ENCODE peak calls at places on chromosomes 6 and 20, in five cellular contexts. A is H9; R is left lung; C is body of pancreas; B is CD8-positive, alpha-beta T cell. J is an unnamed sample.

GRCh38 chr20:45783656-45784294 is 7.9 kb downstream of the WFDC3 start:
- DNase-seq in A (no peak), B (no peak), C (peak; percentile 73), R (no peak), J (no peak)

GRCh38 chr6:148535976-148536375 is 193.3 kb downstream of the SASH1 start:
- DNase-seq in C (no peak), B (no peak), A (no peak), R (no peak), J (no peak)

GRCh38 chr6:144064402-144064830 is 31.0 kb downstream of the SF3B5 start:
- DNase-seq in A (peak; percentile 45), B (peak; percentile 37), C (peak; percentile 28), R (peak; percentile 58), J (peak; percentile 28)

GRCh38 chr6:170046786-170047626 is 243.9 kb downstream of the DLL1 start:
- DNase-seq in R (peak; percentile 42), A (no peak), C (peak; percentile 7), B (no peak), J (peak; percentile 22)

GRCh38 chr20:5696011-5696559 is 54.1 kb upstream of the SHLD1 start:
- DNase-seq in B (no peak), A (no peak), C (no peak), R (no peak), J (no peak)

GRCh38 chr6:122568350-122568749 is 41.9 kb upstream of the PKIB start:
- DNase-seq in B (no peak), C (no peak), R (no peak), A (no peak), J (no peak)

GRCh38 chr20:5614506-5614905 is 135.7 kb upstream of the SHLD1 start:
- DNase-seq in C (no peak), A (no peak), R (no peak), B (no peak), J (no peak)

GRCh38 chr6:120947111-120947510 is 387.2 kb downstream of the TBC1D32 start:
- DNase-seq in R (no peak), A (no peak), B (no peak), C (no peak), J (no peak)

GRCh38 chr6:7765575-7766325 is 39.9 kb downstream of the BMP6 start:
- DNase-seq in A (no peak), B (no peak), C (no peak), R (no peak), J (no peak)

GRCh38 chr6:33490198-33490597 is 35.8 kb downstream of the ZBTB9 start:
- DNase-seq in B (no peak), C (no peak), R (no peak), A (no peak), J (no peak)

GRCh38 chr6:30304002-30304401 is 22.7 kb upstream of the TRIM39 start:
- DNase-seq in C (no peak), B (no peak), A (no peak), R (no peak), J (no peak)

GRCh38 chr20:44291754-44292153 is 19.2 kb downstream of the FITM2 start:
- DNase-seq in R (no peak), A (no peak), C (no peak), B (no peak), J (no peak)

GRCh38 chr6:134949927-134950326 is at the start of gene ALDH8A1:
- DNase-seq in B (no peak), R (no peak), C (no peak), A (no peak), J (no peak)

GRCh38 chr6:134948708-134949107 is 1.2 kb downstream of the ALDH8A1 start:
- DNase-seq in B (no peak), A (no peak), C (no peak), R (no peak), J (no peak)

GRCh38 chr6:134948142-134948541 is 1.8 kb downstream of the ALDH8A1 start:
- DNase-seq in A (no peak), R (no peak), C (no peak), B (no peak), J (no peak)

GRCh38 chr6:134951494-134952263 is 1.8 kb upstream of the ALDH8A1 start:
- DNase-seq in C (no peak), R (no peak), B (no peak), A (no peak), J (no peak)

DNA sequence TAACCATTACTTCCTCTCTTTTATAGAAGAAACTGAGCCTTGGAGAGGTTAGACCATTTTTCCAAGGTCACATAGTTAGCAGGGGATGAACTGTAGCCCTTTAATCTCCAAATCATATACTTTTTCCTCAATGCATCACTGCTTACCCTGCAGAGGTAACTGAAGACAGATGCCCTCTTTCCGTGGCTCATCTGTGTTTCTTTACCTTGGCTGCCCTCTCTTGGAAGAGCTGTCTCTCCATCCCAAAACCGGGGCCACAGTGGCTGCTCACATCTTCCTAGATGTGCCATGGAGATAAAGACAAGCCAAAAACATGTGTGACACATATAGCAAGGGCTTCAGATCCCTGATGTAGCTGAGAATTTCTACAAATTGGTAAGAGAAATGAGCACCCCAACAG is 581 bp upstream of the ALDH8A1 start:
- DNase-seq in B (no peak), R (no peak), C (no peak), A (no peak), J (no peak)
- TF ChIP-seq CTCF in B (no peak), R (no peak), C (no peak), A (no peak), J (no peak)

GRCh38 chr6:11727356-11727755 is 51.2 kb downstream of the ADTRP start:
- DNase-seq in A (no peak), C (no peak), B (no peak), R (no peak), J (no peak)
- H3K27me3 ChIP-seq in A (no peaks in the 10 kb centered on the region), C (no peaks in the 10 kb centered on the region), B (no peaks in the 10 kb centered on the region), R (no peaks in the 10 kb centered on the region), J (no peaks in the 10 kb centered on the region)

DNA sequence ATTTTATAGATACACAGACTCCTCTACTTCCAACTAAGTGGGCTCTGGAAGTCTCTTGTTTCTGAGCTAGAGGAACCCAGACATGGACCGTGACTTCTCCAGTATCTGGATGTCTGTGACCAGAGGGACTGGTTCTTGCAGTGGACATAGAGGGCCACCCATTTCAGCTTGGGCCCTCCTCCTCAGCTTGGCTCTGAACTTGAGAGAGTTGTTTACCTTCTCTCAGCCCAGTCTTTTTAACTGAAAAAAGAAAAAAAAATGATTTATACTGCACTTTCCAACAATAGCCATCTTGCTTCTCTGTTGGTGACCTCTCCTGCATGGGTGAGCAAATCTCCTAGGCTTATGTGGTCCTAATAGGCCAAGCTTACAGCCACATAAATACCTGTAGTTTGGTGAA is 60.3 kb upstream of the TMEM181 start:
- DNase-seq in B (no peak), C (no peak), R (no peak), A (no peak), J (no peak)
- H3K27ac ChIP-seq in B (no peak overlapping the region), C (no peak overlapping the region), R (no peak overlapping the region), A (no peak overlapping the region), J (no peak overlapping the region)

GRCh38 chr6:54059683-54060082 is 51.6 kb upstream of the MLIP start:
- DNase-seq in R (no peak), A (no peak), B (no peak), C (no peak), J (no peak)
- TF ChIP-seq CTCF in R (no peak), A (no peak), B (no peak), C (no peak), J (no peak)

DNA sequence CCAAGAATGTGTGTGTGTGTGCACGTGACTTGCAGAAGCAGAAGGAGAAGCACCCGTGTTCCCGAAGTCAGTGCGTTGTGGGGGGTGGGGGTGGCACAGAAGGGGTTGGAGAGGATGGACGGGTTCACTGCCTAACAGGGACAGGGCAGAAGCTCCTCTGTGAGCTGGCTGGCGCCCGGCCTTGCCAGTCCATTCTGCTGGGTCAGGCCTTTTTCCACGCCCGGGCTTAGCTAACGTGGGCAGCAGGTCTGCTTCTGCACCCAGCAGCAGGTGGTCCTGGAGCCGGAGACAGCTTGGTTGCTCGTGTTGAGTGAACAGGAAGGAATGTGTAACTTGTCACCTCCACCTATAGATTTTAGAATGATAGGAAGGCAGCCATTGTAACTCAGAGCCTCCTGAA is 374.4 kb downstream of the CDH4 start:
- DNase-seq in R (no peak), C (no peak), A (no peak), B (no peak), J (no peak)
- H3K27me3 ChIP-seq in R (no peaks in the 10 kb centered on the region), C (no peaks in the 10 kb centered on the region), A (no peaks in the 10 kb centered on the region), B (no peaks in the 10 kb centered on the region), J (no peaks in the 10 kb centered on the region)

GRCh38 chr20:63661108-63661507 is 3.0 kb downstream of the RTEL1 start:
- DNase-seq in A (no peak), R (no peak), B (no peak), C (no peak), J (no peak)
- H3K27ac ChIP-seq in A (no peak overlapping the region), R (no peak overlapping the region), B (no peak overlapping the region), C (no peak overlapping the region), J (no peak overlapping the region)

GRCh38 chr20:17890330-17890729 is 78.3 kb downstream of the SNX5 start:
- DNase-seq in R (no peak), A (no peak), C (no peak), B (no peak), J (no peak)

GRCh38 chr20:17888044-17888443 is 80.5 kb downstream of the SNX5 start:
- DNase-seq in R (no peak), A (no peak), C (no peak), B (no peak), J (no peak)

GRCh38 chr20:17887331-17888030 is 81.1 kb downstream of the SNX5 start:
- DNase-seq in R (peak; percentile 25), B (no peak), A (no peak), C (no peak), J (no peak)

GRCh38 chr20:17885544-17885943 is 83.0 kb downstream of the SNX5 start:
- DNase-seq in R (no peak), C (no peak), B (no peak), A (no peak), J (no peak)

GRCh38 chr20:17889226-17889625 is 79.4 kb downstream of the SNX5 start:
- DNase-seq in R (no peak), A (no peak), C (no peak), B (no peak), J (no peak)
- TF ChIP-seq CTCF in R (no peak), A (peak; percentile 12), C (peak; percentile 39), B (no peak), J (no peak)

DNA sequence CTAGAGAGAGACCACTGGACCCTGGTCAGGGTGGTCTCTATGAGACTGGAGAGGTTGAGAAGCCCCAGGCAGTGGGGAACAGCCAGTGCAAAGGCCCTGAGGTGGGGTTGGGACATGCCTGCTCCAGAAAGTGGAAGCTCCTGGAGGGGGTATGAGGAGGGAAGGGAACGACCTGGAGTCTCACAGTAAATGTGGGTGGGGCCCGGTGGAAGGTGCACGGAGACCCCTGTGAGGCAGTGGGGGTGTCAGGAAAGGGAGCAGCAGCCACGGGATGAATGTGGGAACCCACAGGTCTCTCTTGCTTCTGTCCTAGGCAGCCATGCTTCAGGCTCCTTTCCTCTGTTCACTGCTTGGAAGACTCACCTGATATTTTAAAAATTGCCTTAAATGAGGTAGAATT is 1.3 kb upstream of the CST1 start:
- DNase-seq in B (no peak), A (no peak), R (no peak), C (no peak), J (no peak)
- H3K27me3 ChIP-seq in B (no peaks in the 10 kb centered on the region), A (peaks cover 31% of the 10 kb centered on the region), R (no peaks in the 10 kb centered on the region), C (no peaks in the 10 kb centered on the region), J (no peaks in the 10 kb centered on the region)

J was measured in CD4-positive, alpha-beta T cell.